ENCODE peak calls at places on chromosomes 11 and 22, in four cellular contexts. D, O, N and A are unnamed samples.

GRCh38 chr11:69968407-69969347 is 109.4 kb upstream of the ANO1 start:
- DNase-seq in D (no peak), O (no peak), N (peak; percentile 46), A (no peak)

GRCh38 chr11:110450246-110450645 is 20.5 kb downstream of the FDX1 start:
- DNase-seq in D (no peak), O (no peak), N (no peak), A (no peak)

GRCh38 chr22:23926561-23926960 is 32.4 kb downstream of the MIF start:
- DNase-seq in D (no peak), O (no peak), N (no peak), A (no peak)

GRCh38 chr22:26479043-26479791 is 4.4 kb downstream of the HPS4 start:
- DNase-seq in D (no peak), O (peak; percentile 19), N (no peak), A (no peak)

GRCh38 chr11:76318744-76319384 is 62.1 kb downstream of the THAP12 start:
- DNase-seq in D (peak; percentile 73), O (peak; percentile 57), N (peak; percentile 87), A (peak; percentile 89)

GRCh38 chr11:34773826-34774225 is 142.4 kb downstream of the APIP start:
- DNase-seq in D (no peak), O (peak; percentile 26), N (no peak), A (no peak)

GRCh38 chr11:88051386-88051785 is 123.9 kb downstream of the RAB38 start:
- DNase-seq in D (no peak), O (no peak), N (no peak), A (no peak)

GRCh38 chr11:40202569-40202968 is 1256.9 kb downstream of the LRRC4C start:
- DNase-seq in D (no peak), O (no peak), N (no peak), A (no peak)

GRCh38 chr11:123577081-123577598 is 77.3 kb downstream of the SCN3B start:
- DNase-seq in D (peak; percentile 46), O (peak; percentile 49), N (peak; percentile 73), A (peak; percentile 89)

GRCh38 chr11:47615249-47615648 is 21.0 kb upstream of the C1QTNF4 start:
- DNase-seq in D (no peak), O (no peak), N (no peak), A (no peak)

GRCh38 chr11:105960252-105961245 is 61.5 kb downstream of the MSANTD4 start:
- DNase-seq in D (no peak), O (no peak), N (no peak), A (no peak)

GRCh38 chr11:41281131-41281742 is 178.2 kb downstream of the LRRC4C start:
- DNase-seq in D (no peak), O (peak; percentile 15), N (no peak), A (no peak)

GRCh38 chr11:117623831-117624271 is 173.2 kb downstream of the DSCAML1 start:
- DNase-seq in D (no peak), O (no peak), N (no peak), A (no peak)

GRCh38 chr22:37196539-37197450 is 8.7 kb upstream of the C1QTNF6 start:
- DNase-seq in D (peak; percentile 77), O (peak; percentile 92), N (peak; percentile 88), A (peak; percentile 91)